ENCODE peak calls at places on chromosomes 4 and X, in seven cellular contexts. W is astrocyte, F is SK-N-MC, C is GM23248, O is H9, P is neural progenitor cell, L is NT2/D1. U is an unnamed sample.

GRCh38 chr4:153535735-153536494 is 69.8 kb downstream of the TMEM131L start:
- DNase-seq in W (no peak), F (no peak), C (peak), O (peak), P (peak), L (peak), U (peak)

GRCh38 chr4:83252782-83253405 is 31.7 kb downstream of the COQ2 start:
- DNase-seq in W (peak), F (peak), C (peak), O (peak), P (peak), L (peak), U (peak)

GRCh38 chrX:153649178-153649914 is 2.3 kb downstream of the DUSP9 start:
- DNase-seq in W (no peak), F (no peak), C (peak), O (peak), P (peak), L (no peak), U (no peak)

GRCh38 chr4:164956766-164957643 is 20.5 kb downstream of the TRIM61 start:
- DNase-seq in W (peak), F (no peak), C (peak), O (peak), P (peak), L (peak), U (peak)

GRCh38 chr4:80926446-80926845 is 104.1 kb upstream of the BMP3 start:
- DNase-seq in W (no peak), F (no peak), C (peak), O (no peak), P (no peak), L (no peak), U (peak)

GRCh38 chr4:17082186-17082585 is 183.7 kb upstream of the LDB2 start:
- DNase-seq in W (peak), F (no peak), C (peak), O (no peak), P (no peak), L (no peak), U (no peak)

GRCh38 chr4:158630893-158631292 is 40.8 kb downstream of the C4orf46 start:
- DNase-seq in W (peak), F (no peak), C (peak), O (no peak), P (peak), L (no peak), U (peak)

GRCh38 chrX:130778773-130779172 is 124.2 kb downstream of the ENOX2 start:
- DNase-seq in W (no peak), F (no peak), C (peak), O (no peak), P (no peak), L (no peak), U (peak)

GRCh38 chr4:122017296-122017695 is 65.4 kb upstream of the TRPC3 start:
- DNase-seq in W (peak), F (no peak), C (no peak), O (no peak), P (peak), L (no peak), U (no peak)

GRCh38 chr4:119589165-119589564 is 39.4 kb downstream of the PDE5A start:
- DNase-seq in W (no peak), F (no peak), C (no peak), O (no peak), P (no peak), L (no peak), U (peak)

GRCh38 chr4:184268574-184269160 is 51.0 kb upstream of the ENPP6 start:
- DNase-seq in W (no peak), F (peak), C (peak), O (peak), P (no peak), L (no peak), U (peak)
- H3K9ac ChIP-seq in W (no peak), F (peak), C (no peak), O (no peak), P (no peak), L (no peak), U (no peak)

GRCh38 chr4:169183581-169183980 is 87.2 kb downstream of the SH3RF1 start:
- DNase-seq in W (no peak), F (no peak), C (no peak), O (no peak), P (no peak), L (no peak), U (no peak)
- H3K9ac ChIP-seq in W (no peak), F (no peak), C (no peak), O (no peak), P (no peak), L (no peak), U (no peak)

DNA sequence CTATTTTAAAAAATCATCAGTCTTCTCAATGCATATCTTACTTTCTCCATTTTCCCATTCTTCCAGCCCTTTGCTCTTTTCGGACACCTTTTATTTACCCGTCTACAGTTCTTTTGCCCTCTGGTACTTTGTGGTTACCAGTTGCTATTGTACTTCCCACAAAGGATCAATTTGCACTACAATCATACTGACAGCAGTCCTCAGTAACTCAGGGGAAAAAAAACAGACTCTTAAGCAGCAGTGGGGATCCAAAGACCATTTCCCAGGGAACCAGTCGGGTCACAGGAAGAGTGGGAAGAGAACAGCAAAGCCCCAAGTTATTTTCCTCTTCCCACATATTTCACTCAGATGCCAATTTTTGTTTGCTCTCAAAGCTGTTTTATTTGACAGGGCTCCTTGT is 23.1 kb downstream of the DMD start:
- DNase-seq in W (no peak), F (no peak), C (no peak), O (peak), P (peak), L (peak), U (no peak)
- H3K9ac ChIP-seq in W (peak), F (no peak), C (no peak), O (no peak), P (no peak), L (no peak), U (no peak)

GRCh38 chr4:127708985-127709384 is 21.2 kb upstream of the SLC25A31 start:
- DNase-seq in W (peak), F (no peak), C (peak), O (no peak), P (no peak), L (no peak), U (peak)
- H3K9ac ChIP-seq in W (peak), F (no peak), C (peak), O (no peak), P (no peak), L (no peak), U (no peak)

DNA sequence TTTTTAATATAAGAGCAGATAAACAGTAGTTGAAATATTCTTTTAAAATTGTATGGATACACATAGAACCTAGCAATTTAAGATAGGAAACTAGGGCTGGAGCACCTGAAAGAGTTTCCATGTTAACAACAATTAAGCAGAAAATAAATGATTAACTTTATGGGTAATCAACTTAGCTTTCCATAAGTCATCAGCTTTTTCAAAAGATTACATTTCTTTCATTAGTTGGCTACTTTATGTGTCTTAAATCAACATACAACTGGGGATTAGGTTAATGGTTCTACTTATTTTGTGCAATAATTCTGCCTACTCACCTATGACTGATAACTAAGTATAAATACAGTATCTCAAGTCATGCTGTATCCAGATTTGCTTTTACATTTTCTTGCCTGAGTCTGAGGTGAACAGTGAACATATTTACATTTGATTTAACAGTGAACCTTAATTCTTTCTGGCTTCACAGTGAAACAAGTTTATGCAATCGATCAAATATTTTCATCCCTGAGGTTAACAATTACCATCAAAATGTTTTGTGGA is at the start of gene ANXA10:
- DNase-seq in W (no peak), F (no peak), C (no peak), O (no peak), P (no peak), L (no peak), U (no peak)
- H3K9ac ChIP-seq in W (no peak), F (no peak), C (no peak), O (no peak), P (no peak), L (no peak), U (no peak)

DNA sequence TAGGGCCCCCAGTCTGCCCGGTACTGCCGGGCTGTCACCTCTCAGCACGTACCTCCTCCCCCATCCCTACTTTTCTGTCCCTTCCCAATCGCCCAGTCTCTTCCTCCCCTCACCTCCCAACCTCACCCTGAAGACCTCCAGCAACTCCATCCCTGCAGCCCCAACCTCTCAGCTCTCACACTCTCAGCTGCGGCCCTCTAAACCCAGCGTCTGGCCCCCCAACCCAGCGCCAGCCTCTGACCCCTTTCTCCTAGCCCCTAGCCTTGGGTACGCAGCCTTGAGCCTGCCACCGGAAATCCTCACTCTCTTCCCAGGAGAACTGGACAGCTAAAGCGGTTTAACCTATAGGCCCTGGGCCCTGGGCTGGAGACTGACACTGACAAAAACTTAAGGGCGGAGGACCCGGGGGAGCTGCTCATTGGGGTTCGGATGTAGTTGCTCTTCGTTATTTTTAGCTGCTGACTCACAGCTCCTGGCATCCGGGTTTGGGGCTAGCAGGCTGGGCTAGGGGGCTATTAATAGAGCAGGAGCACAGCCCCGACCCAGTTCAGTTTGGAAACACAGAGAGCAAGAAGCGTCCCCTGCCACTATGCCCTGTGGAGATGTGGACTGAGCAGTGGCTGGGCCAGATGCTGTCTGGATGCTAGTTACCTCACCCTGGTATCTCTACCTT is 9.6 kb upstream of the DLG3 start:
- DNase-seq in W (peak), F (no peak), C (peak), O (no peak), P (peak), L (no peak), U (peak)
- H3K9ac ChIP-seq in W (peak), F (no peak), C (peak), O (peak), P (no peak), L (peak), U (peak)

U was measured in fibroblast of lung.